ENCODE peak calls at places on chromosomes 13 and 19, in five cellular contexts. H is body of pancreas; R is CD4-positive, alpha-beta memory T cell; D is spleen; M is heart right ventricle. T is an unnamed sample.
A peak's percentile ranks its signal among the peaks of the same experiment; 100 is the strongest.

GRCh38 chr13:74056829-74057564 is 77.2 kb downstream of the KLF12 start:
- DNase-seq in R (no peak), H (no peak), M (peak; percentile 82), D (no peak), T (peak; percentile 11)

GRCh38 chr13:84446972-84447700 is 564.9 kb upstream of the SLITRK1 start:
- DNase-seq in D (peak; percentile 31), H (peak; percentile 6), M (no peak), R (no peak), T (no peak)

GRCh38 chr13:98577823-98578285 is 947 bp upstream of the STK24 start:
- DNase-seq in R (no peak), D (peak; percentile 81), M (no peak), H (peak; percentile 18), T (no peak)

GRCh38 chr13:30375436-30375835 is 46.9 kb upstream of the UBE2L5 start:
- DNase-seq in R (no peak), H (no peak), D (no peak), M (no peak), T (no peak)

GRCh38 chr13:110520431-110521295 is 40.9 kb downstream of the RAB20 start:
- DNase-seq in M (peak; percentile 75), H (peak; percentile 72), D (no peak), R (no peak), T (peak; percentile 96)

GRCh38 chr13:50376895-50377575 is 361.8 kb downstream of the KCNRG start:
- DNase-seq in R (no peak), H (no peak), D (no peak), M (no peak), T (no peak)

GRCh38 chr13:109439813-109440212 is 346.6 kb downstream of the IRS2 start:
- DNase-seq in R (no peak), D (no peak), H (no peak), M (no peak), T (no peak)

GRCh38 chr13:60134376-60134775 is 29.4 kb downstream of the DIAPH3 start:
- DNase-seq in H (no peak), R (no peak), D (no peak), M (no peak), T (no peak)

GRCh38 chr13:106610511-106610910 is 42.6 kb upstream of the ARGLU1 start:
- DNase-seq in M (no peak), H (no peak), R (no peak), D (no peak), T (no peak)

GRCh38 chr19:55014714-55015113 is 23.4 kb downstream of the GP6 start:
- DNase-seq in H (no peak), M (peak; percentile 18), D (peak; percentile 84), R (no peak), T (peak; percentile 59)

GRCh38 chr13:101795025-101795424 is 342.6 kb downstream of the ITGBL1 start:
- DNase-seq in H (no peak), R (no peak), M (no peak), D (no peak), T (no peak)

GRCh38 chr13:76885203-76886004 is 801 bp downstream of the KCTD12 start:
- DNase-seq in M (peak; percentile 82), R (peak; percentile 63), H (peak; percentile 71), D (peak; percentile 94), T (peak; percentile 69)

GRCh38 chr19:31319465-31319864 is 29.8 kb downstream of the TSHZ3 start:
- DNase-seq in H (no peak), R (no peak), D (no peak), M (no peak), T (no peak)

GRCh38 chr19:35991731-35992450 is 3.1 kb upstream of the SDHAF1 start:
- DNase-seq in H (no peak), D (no peak), R (no peak), M (no peak), T (no peak)

GRCh38 chr19:2084993-2085720 is 11.0 kb downstream of the MOB3A start:
- DNase-seq in M (peak; percentile 64), R (peak; percentile 97), H (peak; percentile 49), D (peak; percentile 97), T (peak; percentile 83)

GRCh38 chr13:31699650-31700049 is 39.7 kb upstream of the RXFP2 start:
- DNase-seq in R (no peak), H (no peak), M (no peak), D (no peak), T (no peak)

GRCh38 chr19:9869008-9869617 is 34.0 kb downstream of the PIN1 start:
- DNase-seq in M (no peak), D (no peak), R (no peak), H (no peak), T (no peak)

GRCh38 chr19:54432144-54432738 is 16.8 kb upstream of the LENG8 start:
- DNase-seq in H (no peak), D (no peak), R (no peak), M (no peak), T (peak; percentile 13)

GRCh38 chr19:47399198-47399597 is 20.1 kb downstream of the MEIS3 start:
- DNase-seq in D (no peak), M (no peak), R (no peak), H (no peak), T (no peak)

GRCh38 chr13:92994056-92994455 is 232.6 kb upstream of the GPC6 start:
- DNase-seq in M (no peak), R (no peak), H (no peak), D (no peak), T (no peak)

GRCh38 chr19:2659856-2660432 is 42.5 kb downstream of the GNG7 start:
- DNase-seq in D (no peak), M (no peak), H (no peak), R (no peak), T (no peak)

GRCh38 chr13:19713186-19713965 is 69.4 kb downstream of the PSPC1 start:
- DNase-seq in M (no peak), H (no peak), R (no peak), D (no peak), T (no peak)

GRCh38 chr19:46994141-46994686 is 25.4 kb upstream of the NPAS1 start:
- DNase-seq in R (no peak), H (no peak), M (no peak), D (no peak), T (no peak)

GRCh38 chr13:29924951-29925350 is 74.5 kb upstream of the UBL3 start:
- DNase-seq in R (no peak), H (peak; percentile 57), M (no peak), D (no peak), T (no peak)

GRCh38 chr13:98575009-98575866 is 1.7 kb downstream of the STK24 start:
- DNase-seq in M (no peak), D (no peak), R (no peak), H (no peak), T (no peak)

GRCh38 chr19:2976609-2977000 is 759 bp upstream of the TLE6 start:
- DNase-seq in R (no peak), M (no peak), H (no peak), D (no peak), T (no peak)

GRCh38 chr13:99959127-99959529 is 12.4 kb downstream of the ZIC5 start:
- DNase-seq in D (no peak), R (no peak), M (no peak), H (no peak), T (no peak)

GRCh38 chr13:109968876-109969577 is 182.6 kb upstream of the IRS2 start:
- DNase-seq in H (no peak), R (no peak), M (peak; percentile 60), D (no peak), T (no peak)

GRCh38 chr13:46183018-46183940 is 1.3 kb upstream of the LCP1 start:
- DNase-seq in H (no peak), D (peak; percentile 80), R (no peak), M (no peak), T (no peak)

GRCh38 chr13:46184277-46184699 is 2.3 kb upstream of the LCP1 start:
- DNase-seq in M (peak; percentile 20), D (peak; percentile 90), R (peak; percentile 81), H (peak; percentile 39), T (no peak)

GRCh38 chr13:46181799-46182490 is at the start of gene LCP1:
- DNase-seq in D (peak; percentile 87), R (peak; percentile 95), M (no peak), H (no peak), T (no peak)

GRCh38 chr13:46180393-46180792 is 1.6 kb downstream of the LCP1 start:
- DNase-seq in D (no peak), M (no peak), H (no peak), R (no peak), T (no peak)

DNA sequence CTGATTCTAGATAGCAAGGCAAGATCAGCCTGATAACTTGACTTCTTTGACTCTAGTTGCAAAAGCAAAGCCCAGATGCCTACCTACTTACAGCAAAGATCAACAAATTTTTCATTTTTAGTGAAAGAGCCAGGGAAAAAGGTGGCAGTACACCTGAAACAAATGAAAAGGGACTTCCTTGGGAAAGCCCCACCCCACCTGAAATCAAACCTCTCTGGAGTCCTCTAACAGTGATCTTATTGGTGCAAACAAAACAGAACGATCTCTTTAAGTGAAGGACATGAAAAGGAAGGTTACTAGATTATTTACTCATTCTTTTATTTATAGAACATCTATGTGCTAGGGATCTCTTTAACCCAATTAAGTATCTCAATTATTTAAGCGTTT is 507 bp upstream of the LCP1 start:
- DNase-seq in M (no peak), R (peak; percentile 68), D (no peak), H (no peak), T (no peak)
- H3K9me3 ChIP-seq in M (no peaks in the 10 kb centered on the region), R (no peaks in the 10 kb centered on the region), D (no peaks in the 10 kb centered on the region), H (no peaks in the 10 kb centered on the region), T (no peaks in the 10 kb centered on the region)

GRCh38 chr13:39557285-39557955 is 45.6 kb downstream of the LHFPL6 start:
- DNase-seq in D (no peak), R (no peak), M (no peak), H (no peak), T (no peak)

GRCh38 chr13:39554371-39554770 is 48.6 kb downstream of the LHFPL6 start:
- DNase-seq in R (no peak), M (no peak), H (no peak), D (no peak), T (no peak)

GRCh38 chr13:39556856-39557255 is 46.1 kb downstream of the LHFPL6 start:
- DNase-seq in M (no peak), H (no peak), R (no peak), D (no peak), T (no peak)

DNA sequence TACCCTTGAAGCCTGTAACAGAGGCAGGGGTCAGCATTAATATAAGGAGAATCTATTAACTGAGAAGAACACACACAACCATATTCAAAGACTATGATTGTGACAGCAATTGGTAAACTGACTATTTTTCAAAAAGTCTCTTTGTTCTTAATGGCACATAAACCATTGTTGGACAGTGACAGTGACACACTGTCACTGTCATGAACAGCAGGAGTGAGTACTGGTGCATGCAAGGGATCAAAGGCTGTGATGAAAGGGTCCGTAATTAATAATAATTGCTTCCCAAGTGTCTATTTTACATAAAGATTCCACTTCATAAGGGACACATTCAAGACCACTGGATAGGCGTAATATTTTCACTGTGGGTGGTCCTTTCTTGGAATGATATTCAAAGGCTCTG is 50.8 kb downstream of the LHFPL6 start:
- DNase-seq in D (no peak), H (no peak), R (no peak), M (no peak), T (no peak)
- H3K4me1 ChIP-seq in D (no peaks in the 10 kb centered on the region), H (no peaks in the 10 kb centered on the region), R (no peaks in the 10 kb centered on the region), M (peaks cover 52% of the 10 kb centered on the region), T (no peaks in the 10 kb centered on the region)

GRCh38 chr19:11814707-11815050 is 606 bp downstream of the ZNF440 start:
- DNase-seq in R (no peak), M (no peak), H (peak; percentile 36), D (no peak), T (no peak)
- H3K27ac ChIP-seq in R (peak overlapping the region; percentile 56), M (peak overlapping the region; percentile 65), H (peak overlapping the region; percentile 94), D (peak overlapping the region; percentile 89), T (peak overlapping the region; percentile 89)

DNA sequence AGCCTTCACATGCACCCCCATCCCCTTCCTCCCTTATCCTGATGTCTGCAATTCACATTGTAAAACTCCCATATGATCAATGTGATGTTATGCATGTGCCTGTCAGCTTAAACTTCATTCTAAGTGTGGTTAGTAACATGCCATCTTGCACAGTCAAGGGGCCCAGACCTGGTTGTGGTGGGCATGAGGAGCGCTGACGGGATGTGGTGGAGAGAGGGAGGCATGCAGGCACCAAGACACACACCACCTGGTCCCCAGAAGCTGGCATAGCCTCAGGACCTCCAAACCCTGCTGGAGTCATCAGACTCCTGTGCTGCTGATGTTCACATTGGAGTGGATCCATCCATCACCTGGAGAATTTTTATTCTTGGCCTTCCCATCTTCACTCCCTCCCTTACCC is 90.5 kb upstream of the ABCC4 start:
- DNase-seq in M (no peak), D (no peak), R (no peak), H (no peak), T (no peak)
- H3K9me3 ChIP-seq in M (peaks cover 4% of the 10 kb centered on the region), D (no peaks in the 10 kb centered on the region), R (no peaks in the 10 kb centered on the region), H (no peaks in the 10 kb centered on the region), T (no peaks in the 10 kb centered on the region)